ENCODE peak calls at places on chromosome 10, in eight cellular contexts. F is fibroblast of lung, Z is suprapubic skin, U is WTC11, N is cardiac fibroblast, Y is prostate gland, P is H9, X is foreskin fibroblast. S is an unnamed sample.

GRCh38 chr10:131810036-131810804 is 90.6 kb upstream of the PPP2R2D start:
- DNase-seq in Y (no peak), Z (no peak), X (no peak), N (no peak), F (no peak), P (peak), U (no peak), S (no peak)

GRCh38 chr10:102629661-102630614 is 14.3 kb upstream of the TRIM8 start:
- DNase-seq in N (peak), P (peak), Y (no peak), U (peak), Z (no peak), X (peak), F (peak), S (no peak)

GRCh38 chr10:118669020-118669766 is 73.7 kb upstream of the PRLHR start:
- DNase-seq in X (peak), Y (no peak), U (no peak), F (peak), N (peak), Z (no peak), P (no peak), S (no peak)

GRCh38 chr10:115745943-115746342 is 527.1 kb downstream of the GFRA1 start:
- DNase-seq in X (no peak), F (no peak), Y (no peak), N (no peak), Z (no peak), U (no peak), P (no peak), S (no peak)

GRCh38 chr10:92575961-92576360 is 2.1 kb upstream of the IDE start:
- DNase-seq in F (peak), Y (no peak), N (no peak), X (no peak), P (no peak), U (no peak), Z (no peak), S (no peak)

GRCh38 chr10:132958886-132959295 is 16.5 kb upstream of the CFAP46 start:
- DNase-seq in F (no peak), X (no peak), U (no peak), N (no peak), P (peak), Y (no peak), Z (no peak), S (no peak)

GRCh38 chr10:65350619-65351018 is 1575.2 kb upstream of the LRRTM3 start:
- DNase-seq in F (no peak), Y (no peak), Z (no peak), X (no peak), U (no peak), N (peak), P (no peak), S (no peak)

GRCh38 chr10:91317541-91317940 is 92.6 kb upstream of the HECTD2 start:
- DNase-seq in U (no peak), Y (no peak), F (no peak), N (peak), Z (no peak), P (no peak), X (no peak), S (no peak)

GRCh38 chr10:5552376-5553321 is 27.9 kb downstream of the CALML3 start:
- DNase-seq in P (no peak), N (no peak), X (no peak), Y (no peak), U (peak), Z (peak), F (no peak), S (peak)

GRCh38 chr10:124723826-124724225 is 20.4 kb downstream of the FAM53B start:
- DNase-seq in Y (no peak), Z (no peak), U (no peak), N (no peak), P (no peak), X (no peak), F (no peak), S (no peak)

GRCh38 chr10:74799840-74800239 is 26.6 kb upstream of the KAT6B start:
- DNase-seq in Y (peak), X (peak), F (peak), N (peak), U (no peak), Z (no peak), P (no peak), S (no peak)

GRCh38 chr10:104521901-104522827 is 118.9 kb upstream of the SORCS3 start:
- DNase-seq in X (no peak), Z (no peak), N (no peak), F (no peak), U (no peak), P (no peak), Y (no peak), S (no peak)

GRCh38 chr10:132939957-132940790 is 2.2 kb downstream of the CFAP46 start:
- DNase-seq in P (peak), N (peak), Y (no peak), X (peak), Z (no peak), U (peak), F (peak), S (no peak)

GRCh38 chr10:132397036-132397541 is at the start of gene PWWP2B:
- DNase-seq in X (no peak), F (peak), U (no peak), P (no peak), Z (no peak), Y (no peak), N (peak), S (no peak)

GRCh38 chr10:5014936-5015335 is 11.3 kb upstream of the AKR1C2 start:
- DNase-seq in P (no peak), F (no peak), Y (no peak), U (no peak), N (peak), Z (no peak), X (no peak), S (no peak)

GRCh38 chr10:28661035-28661434 is 16.3 kb upstream of the BAMBI start:
- DNase-seq in Z (no peak), Y (no peak), P (no peak), U (no peak), N (peak), F (peak), X (peak), S (no peak)

GRCh38 chr10:20682782-20683181 is 214.3 kb downstream of the NEBL start:
- DNase-seq in X (no peak), N (no peak), Z (no peak), Y (no peak), U (no peak), F (no peak), P (no peak), S (no peak)

GRCh38 chr10:103280505-103280904 is 3.6 kb downstream of the INA start:
- DNase-seq in F (no peak), X (no peak), Y (no peak), P (no peak), N (no peak), U (no peak), Z (no peak), S (no peak)

GRCh38 chr10:101018600-101019439 is 12.1 kb downstream of the PDZD7 start:
- DNase-seq in Z (peak), U (peak), Y (peak), X (peak), F (peak), P (peak), N (peak), S (peak)

GRCh38 chr10:90855126-90855525 is 2.7 kb downstream of the HTR7 start:
- DNase-seq in U (no peak), F (peak), Z (no peak), P (no peak), X (no peak), Y (no peak), N (no peak), S (no peak)

GRCh38 chr10:117363027-117363426 is 12.2 kb downstream of the PDZD8 start:
- DNase-seq in N (no peak), Y (no peak), F (peak), X (peak), U (no peak), P (no peak), Z (no peak), S (no peak)

GRCh38 chr10:71864861-71865473 is 13.9 kb upstream of the PSAP start:
- DNase-seq in X (peak), P (no peak), N (peak), Z (no peak), Y (no peak), U (no peak), F (peak), S (peak)

GRCh38 chr10:34498821-34499220 is 316.3 kb downstream of the PARD3 start:
- DNase-seq in U (no peak), X (no peak), Y (no peak), N (peak), F (no peak), Z (no peak), P (no peak), S (no peak)

GRCh38 chr10:117563780-117564179 is 21.2 kb downstream of the EMX2 start:
- DNase-seq in P (no peak), U (no peak), F (no peak), Z (no peak), Y (no peak), N (no peak), X (no peak), S (no peak)

GRCh38 chr10:103582331-103583123 is 89.0 kb downstream of the NEURL1 start:
- DNase-seq in U (no peak), N (no peak), X (no peak), Z (no peak), Y (no peak), F (no peak), P (no peak), S (no peak)

GRCh38 chr10:126702181-126702580 is 31.7 kb upstream of the C10orf90 start:
- DNase-seq in U (no peak), N (no peak), X (peak), Y (no peak), P (no peak), F (peak), Z (no peak), S (no peak)

GRCh38 chr10:77629775-77630565 is 7.6 kb downstream of the KCNMA1 start:
- DNase-seq in Z (no peak), P (no peak), F (no peak), N (no peak), Y (no peak), U (no peak), X (no peak), S (no peak)

GRCh38 chr10:86401588-86402282 is 35.1 kb upstream of the GRID1 start:
- DNase-seq in N (no peak), P (no peak), Y (no peak), U (peak), Z (no peak), X (peak), F (no peak), S (no peak)

GRCh38 chr10:73601486-73601921 is 10.4 kb upstream of the USP54 start:
- DNase-seq in Y (peak), X (no peak), F (peak), Z (no peak), N (no peak), P (peak), U (no peak), S (no peak)

GRCh38 chr10:31101123-31101522 is 69.5 kb upstream of the ZNF438 start:
- DNase-seq in N (peak), Y (no peak), Z (no peak), U (no peak), P (no peak), F (peak), X (peak), S (no peak)

GRCh38 chr10:27794157-27794556 is 48.5 kb upstream of the MKX start:
- DNase-seq in Y (no peak), X (peak), N (peak), F (no peak), Z (no peak), P (no peak), U (no peak), S (no peak)

GRCh38 chr10:8508882-8509281 is 454.4 kb downstream of the GATA3 start:
- DNase-seq in Y (no peak), F (no peak), X (no peak), Z (no peak), U (no peak), P (no peak), N (no peak), S (no peak)
- TF ChIP-seq CTCF in Y (no peak), F (no peak), X (no peak), Z (no peak), U (no peak), P (no peak), N (no peak), S (no peak)

DNA sequence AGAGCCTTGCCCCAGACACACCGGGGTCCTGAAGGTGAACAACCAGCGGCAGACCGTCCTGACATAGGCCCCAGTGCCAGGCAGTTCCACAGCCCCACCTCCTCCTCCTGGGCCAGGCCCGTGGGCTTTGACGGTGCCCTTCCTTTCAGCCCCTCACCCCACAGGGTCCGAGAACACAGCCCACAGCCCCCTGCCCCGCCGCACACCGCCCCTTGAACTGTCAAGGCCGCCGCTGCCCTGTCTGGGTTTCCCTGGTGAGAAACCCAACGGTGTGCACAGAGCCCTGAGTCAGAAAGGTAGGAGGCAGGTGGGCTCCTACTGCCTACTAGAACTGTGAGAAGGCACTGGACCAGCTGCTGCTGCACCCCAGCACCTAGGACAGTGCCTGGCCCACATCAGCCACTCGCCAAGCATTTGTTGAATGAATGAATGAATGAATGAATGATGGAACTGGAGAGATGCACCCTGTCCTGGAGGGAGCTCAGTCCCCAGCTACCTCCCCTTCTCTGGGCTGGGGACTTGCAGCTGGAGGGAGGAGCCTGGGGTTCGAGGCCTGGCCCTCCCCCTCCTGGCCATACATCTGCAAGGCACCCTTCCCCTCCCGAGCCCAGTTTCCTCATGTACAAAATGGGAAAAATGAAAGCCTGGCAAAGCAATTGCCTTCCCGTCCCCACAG is 117.9 kb downstream of the SLIT1 start:
- DNase-seq in F (no peak), U (no peak), Y (no peak), N (no peak), X (no peak), P (no peak), Z (no peak), S (no peak)
- TF ChIP-seq CTCF in F (no peak), U (no peak), Y (no peak), N (no peak), X (no peak), P (peak), Z (no peak), S (no peak)

DNA sequence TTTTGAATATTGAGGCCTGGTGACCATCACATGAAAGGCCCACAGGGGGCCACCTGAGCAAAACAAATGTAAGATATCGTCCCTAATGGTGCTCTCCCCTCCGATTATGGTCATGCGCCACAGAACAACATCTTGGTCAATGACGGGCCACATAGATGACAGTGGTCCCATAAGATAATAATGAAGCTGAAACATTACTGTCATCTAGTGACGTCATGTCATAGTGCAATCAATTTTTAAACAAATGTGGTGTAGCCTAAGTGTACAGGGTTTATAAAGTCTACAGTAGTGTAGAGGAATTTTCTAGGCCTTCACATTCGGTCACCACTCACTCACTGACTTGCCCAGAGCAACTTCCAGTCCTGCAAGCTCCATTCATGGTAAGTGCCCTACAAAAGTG is 36.8 kb downstream of the JCAD start:
- DNase-seq in U (no peak), X (no peak), P (no peak), F (no peak), N (no peak), Z (no peak), Y (no peak), S (no peak)
- TF ChIP-seq CTCF in U (no peak), X (no peak), P (no peak), F (no peak), N (no peak), Z (no peak), Y (no peak), S (no peak)

DNA sequence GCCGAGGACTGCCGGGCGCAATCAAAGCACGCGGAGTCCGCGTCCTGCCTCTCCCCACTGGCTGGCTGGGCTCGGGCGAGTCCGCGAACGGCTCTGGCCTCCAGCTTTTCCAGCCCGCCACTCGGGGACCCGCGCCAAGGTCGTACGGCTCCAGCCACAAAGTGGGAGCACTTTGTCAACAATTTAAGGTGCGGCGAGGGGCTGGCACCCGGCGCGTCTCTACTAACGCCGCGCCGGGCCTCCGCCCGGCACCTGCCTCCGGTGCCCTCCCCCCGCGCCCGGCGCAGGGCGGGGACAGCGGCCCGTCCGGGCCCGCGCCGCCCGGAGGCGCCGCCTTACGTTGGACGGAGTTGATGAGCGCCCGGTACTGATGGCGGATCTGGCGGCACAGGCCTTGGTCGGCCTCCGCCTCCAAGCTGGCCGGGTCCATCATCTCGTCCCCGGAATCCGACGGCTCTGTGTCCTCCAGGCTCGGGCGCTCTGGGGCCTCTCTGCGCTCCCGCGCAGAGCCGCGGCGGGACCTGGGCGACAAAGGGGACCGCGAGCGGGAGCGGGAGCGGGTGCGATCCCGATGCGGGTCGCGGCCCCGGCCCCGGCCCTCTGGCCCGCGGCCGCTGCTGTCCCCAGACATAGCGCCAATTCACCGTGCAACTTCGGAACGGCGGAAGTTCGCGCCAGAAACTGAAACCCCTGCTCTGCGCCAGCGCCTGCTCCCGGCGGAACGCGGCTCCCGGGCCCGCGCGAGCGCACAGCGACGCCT is at the start of gene NSMCE4A:
- DNase-seq in U (peak), Z (peak), X (peak), F (peak), N (peak), Y (peak), P (peak), S (peak)
- TF ChIP-seq CTCF in U (no peak), Z (no peak), X (peak), F (peak), N (no peak), Y (no peak), P (peak), S (no peak)

GRCh38 chr10:53997953-53998352 is 803.1 kb downstream of the PCDH15 start:
- DNase-seq in X (no peak), P (no peak), U (no peak), N (no peak), Y (no peak), Z (no peak), F (no peak), S (no peak)
- TF ChIP-seq CTCF in X (no peak), P (peak), U (no peak), N (no peak), Y (no peak), Z (no peak), F (no peak), S (no peak)

GRCh38 chr10:109650228-109650627 is 273.1 kb downstream of the XPNPEP1 start:
- DNase-seq in F (no peak), X (no peak), P (no peak), U (no peak), Y (peak), N (no peak), Z (no peak), S (no peak)

GRCh38 chr10:109647627-109648026 is 275.7 kb downstream of the XPNPEP1 start:
- DNase-seq in X (no peak), N (no peak), Z (no peak), U (no peak), F (no peak), Y (no peak), P (no peak), S (no peak)
- TF ChIP-seq CTCF in X (no peak), N (no peak), Z (no peak), U (no peak), F (no peak), Y (no peak), P (peak), S (no peak)

DNA sequence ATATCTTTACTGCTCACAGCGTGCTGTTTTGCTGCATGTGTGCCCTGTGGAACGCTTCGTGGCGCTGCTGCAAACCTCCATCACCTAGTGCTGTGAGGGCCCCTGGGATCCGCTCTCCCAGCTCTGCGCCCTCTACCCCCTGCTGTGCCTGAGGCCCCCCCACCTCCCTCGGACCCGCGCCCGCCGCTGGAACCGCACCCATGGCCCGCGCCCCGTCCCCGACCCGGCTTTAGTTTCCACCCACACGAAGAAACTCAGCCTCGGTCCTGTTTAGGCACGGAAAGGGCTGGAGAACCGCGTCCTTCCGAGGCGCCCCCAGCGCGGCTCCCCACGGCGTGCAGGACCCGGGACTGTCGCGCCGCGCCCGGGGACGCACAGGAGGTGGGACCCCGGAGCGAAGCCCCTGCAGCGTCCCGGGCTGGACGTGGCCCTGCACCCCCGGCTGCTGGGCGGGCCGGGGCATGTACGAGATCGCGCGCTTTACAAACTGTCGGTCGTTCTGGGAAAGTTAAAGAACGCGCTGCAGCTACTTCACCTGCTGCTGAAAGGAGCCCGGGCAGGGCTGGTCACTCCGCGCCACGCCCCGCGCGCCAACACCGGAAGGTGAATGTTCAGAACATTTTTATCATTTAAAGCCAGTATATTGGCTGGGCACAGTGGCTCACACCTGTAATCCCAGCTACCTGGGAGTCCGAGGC is 54.3 kb downstream of the BMS1 start:
- DNase-seq in Z (no peak), Y (no peak), U (peak), P (peak), F (peak), N (peak), X (peak), S (no peak)
- TF ChIP-seq CTCF in Z (no peak), Y (no peak), U (no peak), P (no peak), F (no peak), N (peak), X (peak), S (no peak)

S was measured in CD14-positive monocyte.